ENCODE peak calls at places on chromosomes 7 and 10, in ten cellular contexts. Y, W, I, R, Z, N, X, V, H and L are unnamed samples.

GRCh38 chr7:41578700-41579099 is 124.2 kb downstream of the INHBA start:
- DNase-seq in H (no peak), N (no peak), Y (no peak), V (no peak), X (no peak), R (no peak), I (no peak), W (no peak), Z (no peak), L (no peak)

GRCh38 chr7:133853706-133854276 is 273.3 kb upstream of the LRGUK start:
- DNase-seq in H (peak; percentile 81), N (peak; percentile 80), Z (no peak), R (peak; percentile 19), Y (peak; percentile 69), I (peak; percentile 89), V (peak; percentile 77), W (peak; percentile 76), X (peak; percentile 61), L (peak; percentile 70)

GRCh38 chr7:134885967-134886352 is 100.3 kb upstream of the AGBL3 start:
- DNase-seq in Z (no peak), I (peak; percentile 91), R (no peak), X (peak; percentile 66), V (peak; percentile 92), W (peak; percentile 91), N (peak; percentile 79), H (peak; percentile 87), Y (no peak), L (peak; percentile 80)

GRCh38 chr10:109883859-109884771 is 39.2 kb downstream of the XPNPEP1 start:
- DNase-seq in Y (peak; percentile 78), N (peak; percentile 79), R (peak; percentile 66), H (peak; percentile 93), X (peak; percentile 77), V (peak; percentile 96), I (peak; percentile 94), W (peak; percentile 95), Z (peak; percentile 78), L (peak; percentile 89)

GRCh38 chr7:80428161-80429054 is 83.5 kb downstream of the GNAT3 start:
- DNase-seq in H (peak; percentile 78), I (peak; percentile 87), R (no peak), W (peak; percentile 86), Z (no peak), X (no peak), V (peak; percentile 90), Y (no peak), N (peak; percentile 56), L (peak; percentile 81)

GRCh38 chr7:2471396-2471795 is 4.8 kb downstream of the GRIFIN start:
- DNase-seq in R (no peak), W (no peak), X (no peak), Z (no peak), N (no peak), Y (peak; percentile 26), H (peak; percentile 34), I (peak; percentile 27), V (peak; percentile 56), L (peak; percentile 93)

GRCh38 chr7:112157072-112157471 is 49.1 kb downstream of the DOCK4 start:
- DNase-seq in R (no peak), I (peak; percentile 89), W (peak; percentile 59), Z (no peak), Y (no peak), X (no peak), N (no peak), H (peak; percentile 93), V (peak; percentile 88), L (no peak)

GRCh38 chr10:88389456-88389855 is 193.7 kb downstream of the RNLS start:
- DNase-seq in I (peak; percentile 80), Z (no peak), H (peak; percentile 79), N (peak; percentile 61), X (peak; percentile 32), V (peak; percentile 84), W (peak; percentile 83), R (no peak), Y (no peak), L (peak; percentile 35)

GRCh38 chr10:102812213-102812876 is 24.9 kb downstream of the CYP17A1 start:
- DNase-seq in H (no peak), I (peak; percentile 64), Z (no peak), V (no peak), N (no peak), X (no peak), Y (no peak), W (no peak), R (no peak), L (no peak)

GRCh38 chr7:100890640-100891521 is 1.4 kb upstream of the UFSP1 start:
- DNase-seq in Z (no peak), X (no peak), H (no peak), Y (no peak), R (peak; percentile 30), N (no peak), I (no peak), V (no peak), W (no peak), L (no peak)

GRCh38 chr7:90207956-90208355 is 3.6 kb upstream of the STEAP2 start:
- DNase-seq in Y (no peak), Z (no peak), I (no peak), V (no peak), R (no peak), X (no peak), H (no peak), N (no peak), W (no peak), L (peak; percentile 87)

GRCh38 chr10:8189458-8189857 is 135.0 kb downstream of the GATA3 start:
- DNase-seq in V (no peak), H (no peak), Y (no peak), N (no peak), X (no peak), R (no peak), I (no peak), Z (no peak), W (no peak), L (no peak)

GRCh38 chr10:62374862-62375710 is 917 bp downstream of the ZNF365 start:
- DNase-seq in Y (no peak), H (no peak), I (peak; percentile 29), N (no peak), V (peak; percentile 49), X (no peak), R (no peak), Z (no peak), W (peak; percentile 45), L (peak; percentile 24)

DNA sequence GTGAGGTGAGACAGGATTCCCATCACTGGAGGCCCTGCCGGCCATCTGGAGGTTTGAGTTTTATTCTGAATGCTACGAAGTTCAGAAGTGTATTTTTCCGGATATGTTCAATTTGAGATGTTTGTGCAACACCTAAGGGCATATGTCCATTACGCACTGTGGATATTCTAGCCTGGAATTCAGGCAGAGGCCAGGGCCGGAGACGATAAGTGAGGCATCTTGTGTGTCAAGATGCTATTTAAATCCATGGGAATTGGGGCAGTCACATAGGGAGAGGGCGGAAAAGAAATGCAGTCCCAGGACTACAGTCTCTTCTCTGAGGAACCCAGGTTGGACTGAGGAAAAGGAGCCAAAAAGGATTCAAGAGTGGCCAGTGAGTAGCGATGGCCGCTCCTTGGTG is 1.9 kb upstream of the SUV39H2 start:
- DNase-seq in I (peak; percentile 28), H (no peak), Z (no peak), Y (no peak), W (no peak), X (no peak), N (no peak), R (no peak), V (no peak), L (no peak)
- H3K4me3 ChIP-seq in I (no peak overlapping the region), H (no peak overlapping the region), Z (peak overlapping the region; percentile 97), Y (no peak overlapping the region), W (peak overlapping the region; percentile 96), X (peak overlapping the region; percentile 95), N (peak overlapping the region; percentile 92), R (peak overlapping the region; percentile 88), V (no peak overlapping the region), L (peak overlapping the region; percentile 88)

GRCh38 chr10:2813277-2813676 is 254.1 kb upstream of the PFKP start:
- DNase-seq in Z (no peak), H (no peak), X (no peak), R (no peak), V (no peak), I (no peak), W (no peak), Y (no peak), N (no peak), L (no peak)

GRCh38 chr10:2812631-2813030 is 254.7 kb upstream of the PFKP start:
- DNase-seq in V (no peak), I (no peak), N (no peak), H (no peak), Z (no peak), W (no peak), Y (no peak), X (no peak), R (no peak), L (no peak)

DNA sequence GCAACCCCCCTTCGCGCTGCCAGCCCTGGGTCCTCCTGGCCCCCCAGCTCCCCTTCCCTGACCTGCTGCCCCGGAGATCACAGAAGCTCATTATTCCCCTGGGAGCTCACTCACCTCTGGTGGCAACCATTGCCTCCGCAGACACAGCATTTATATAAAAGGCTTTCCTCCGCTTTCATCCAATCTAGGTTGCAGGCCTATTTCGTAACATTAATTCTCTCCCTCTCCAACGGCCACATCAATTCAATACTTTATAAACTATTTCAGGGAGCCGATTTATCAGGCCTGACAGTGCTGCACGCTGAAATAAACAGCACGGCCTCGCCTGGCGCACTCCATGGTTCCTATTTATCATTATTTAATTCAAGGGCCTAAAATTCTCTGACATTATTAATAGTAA is 249.4 kb upstream of the PFKP start:
- DNase-seq in N (no peak), H (no peak), V (no peak), X (no peak), R (no peak), Z (no peak), W (no peak), Y (no peak), I (no peak), L (no peak)
- H3K4me3 ChIP-seq in N (no peak overlapping the region), H (no peak overlapping the region), V (no peak overlapping the region), X (no peak overlapping the region), R (no peak overlapping the region), Z (no peak overlapping the region), W (no peak overlapping the region), Y (no peak overlapping the region), I (no peak overlapping the region), L (no peak overlapping the region)

DNA sequence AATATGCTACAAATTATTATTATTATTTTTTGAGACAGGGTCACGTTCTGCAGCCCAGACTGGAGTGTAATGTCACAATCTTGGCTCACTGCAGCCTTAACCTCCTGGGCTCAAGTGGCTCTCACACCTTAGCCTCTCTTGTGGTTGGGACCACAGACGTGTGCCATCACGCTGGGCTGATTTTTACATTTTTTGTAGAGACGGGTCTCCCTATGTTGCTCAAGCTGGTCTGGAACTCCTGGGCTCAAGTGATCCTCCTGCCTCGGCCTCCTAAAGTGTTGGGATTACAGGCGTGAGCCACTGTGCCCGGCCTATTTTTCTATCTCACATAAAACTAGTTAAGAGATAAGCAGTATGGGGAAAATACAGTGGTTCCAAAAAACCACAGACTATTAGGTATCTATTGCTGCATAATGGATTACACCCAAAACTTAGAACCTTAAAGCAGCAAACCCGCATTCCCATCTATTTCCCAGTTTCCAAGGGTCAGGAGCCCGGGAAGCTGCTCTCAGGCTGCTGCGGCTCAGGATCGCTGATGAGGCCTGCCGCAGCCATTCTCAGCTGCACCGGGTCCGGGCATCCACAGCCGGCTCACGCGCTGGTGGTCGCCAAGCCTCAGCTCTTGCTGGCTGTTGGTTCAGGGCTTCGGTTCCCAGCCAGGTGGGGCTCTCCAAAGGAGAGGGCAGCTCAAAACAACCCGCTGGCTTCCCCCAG is 128.3 kb downstream of the UBE2H start:
- DNase-seq in V (no peak), X (no peak), R (no peak), N (no peak), Z (no peak), W (no peak), H (no peak), Y (no peak), I (no peak), L (no peak)
- H3K4me3 ChIP-seq in V (peak overlapping the region; percentile 68), X (peak overlapping the region; percentile 73), R (peak overlapping the region; percentile 73), N (peak overlapping the region; percentile 85), Z (peak overlapping the region; percentile 74), W (peak overlapping the region; percentile 74), H (peak overlapping the region; percentile 73), Y (peak overlapping the region; percentile 61), I (peak overlapping the region; percentile 79), L (peak overlapping the region; percentile 60)

GRCh38 chr10:129960493-129961273 is 3.4 kb downstream of the EBF3 start:
- DNase-seq in H (no peak), W (peak; percentile 22), X (no peak), N (no peak), Z (no peak), V (no peak), R (no peak), I (no peak), Y (no peak), L (no peak)
- H3K4me3 ChIP-seq in H (no peak overlapping the region), W (peak overlapping the region; percentile 74), X (no peak overlapping the region), N (no peak overlapping the region), Z (no peak overlapping the region), V (peak overlapping the region; percentile 42), R (peak overlapping the region; percentile 83), I (peak overlapping the region; percentile 36), Y (peak overlapping the region; percentile 63), L (peak overlapping the region; percentile 79)